ENCODE peak calls at places on chromosomes 3 and 15, in four cellular contexts. I is A549, D is fibroblast of mammary gland, Q is GM06990. C is an unnamed sample.

GRCh38 chr3:174413057-174413912 is 445.8 kb upstream of the NAALADL2 start:
- DNase-seq in D (no peak), I (no peak), Q (no peak), C (no peak)

GRCh38 chr3:143241556-143241955 is 122.0 kb downstream of the CHST2 start:
- DNase-seq in D (peak), I (no peak), Q (no peak), C (no peak)

GRCh38 chr3:3699816-3700633 is 99.2 kb upstream of the LRRN1 start:
- DNase-seq in D (no peak), Q (no peak), I (no peak), C (peak)

GRCh38 chr15:73539726-73540125 is 93.5 kb downstream of the NPTN start:
- DNase-seq in I (no peak), D (no peak), Q (no peak), C (no peak)

GRCh38 chr3:190217081-190217480 is 96.4 kb upstream of the P3H2 start:
- DNase-seq in Q (no peak), I (no peak), D (peak), C (peak)

GRCh38 chr3:188518835-188519452 is 365.0 kb downstream of the LPP start:
- DNase-seq in I (no peak), Q (no peak), D (peak), C (no peak)

GRCh38 chr3:81925385-81925784 is 163.9 kb upstream of the GBE1 start:
- DNase-seq in D (no peak), Q (no peak), I (no peak), C (no peak)

GRCh38 chr15:76107169-76107568 is 47.4 kb downstream of the TMEM266 start:
- DNase-seq in Q (no peak), D (peak), I (no peak), C (no peak)

GRCh38 chr15:80526556-80527340 is 122.6 kb downstream of the ARNT2 start:
- DNase-seq in I (no peak), Q (no peak), D (peak), C (no peak)

GRCh38 chr3:190968616-190969015 is 106.1 kb upstream of the GMNC start:
- DNase-seq in Q (no peak), I (no peak), D (no peak), C (peak)

GRCh38 chr3:45777753-45778386 is 18.5 kb downstream of the SLC6A20 start:
- DNase-seq in D (no peak), I (no peak), Q (no peak), C (no peak)

GRCh38 chr3:28575748-28576589 is 227.3 kb upstream of the AZI2 start:
- DNase-seq in D (no peak), Q (no peak), I (no peak), C (no peak)

GRCh38 chr15:39266882-39267281 is 314.0 kb upstream of the THBS1 start:
- DNase-seq in I (no peak), D (no peak), Q (no peak), C (no peak)

GRCh38 chr3:167967257-167968010 is 128.3 kb downstream of the GOLIM4 start:
- DNase-seq in I (no peak), Q (no peak), D (no peak), C (no peak)

GRCh38 chr3:62968128-62968527 is 92.9 kb upstream of the CADPS start:
- DNase-seq in Q (no peak), D (no peak), I (no peak), C (no peak)

GRCh38 chr15:71748327-71748726 is 62.0 kb upstream of the NR2E3 start:
- DNase-seq in Q (no peak), I (peak), D (peak), C (peak)

GRCh38 chr3:171169443-171169842 is 142.9 kb upstream of the SLC2A2 start:
- DNase-seq in I (no peak), Q (no peak), D (no peak), C (no peak)

GRCh38 chr3:171165986-171166385 is 139.5 kb upstream of the SLC2A2 start:
- DNase-seq in Q (peak), D (no peak), I (no peak), C (no peak)

GRCh38 chr3:171168551-171168950 is 142.0 kb upstream of the SLC2A2 start:
- DNase-seq in D (no peak), I (no peak), Q (no peak), C (no peak)

GRCh38 chr3:171169866-171170265 is 143.3 kb upstream of the SLC2A2 start:
- DNase-seq in D (no peak), I (no peak), Q (no peak), C (no peak)

DNA sequence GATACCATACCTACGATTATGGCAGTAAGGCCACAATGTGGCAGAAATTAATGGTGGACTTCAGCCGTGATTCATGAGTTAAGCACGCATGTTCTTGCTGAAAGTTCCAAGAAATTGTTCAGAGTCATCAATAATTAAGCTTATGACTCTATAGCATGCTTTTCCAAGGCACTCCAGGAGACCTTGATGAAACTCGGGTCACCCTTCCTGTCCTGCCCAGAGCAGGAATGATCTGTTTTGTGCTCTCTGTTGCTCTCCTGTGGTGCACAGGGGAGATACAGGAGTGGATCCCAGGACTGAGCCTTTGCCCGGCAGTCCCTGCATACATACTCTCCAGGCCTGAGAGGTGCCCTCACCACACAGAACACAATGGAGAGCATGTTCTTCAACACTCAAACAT is 141.6 kb upstream of the SLC2A2 start:
- DNase-seq in D (peak), Q (no peak), I (peak), C (peak)
- TF ChIP-seq CTCF in D (peak), Q (no peak), I (peak), C (peak)

GRCh38 chr3:195774917-195775316 is 36.8 kb downstream of the MUC4 start:
- DNase-seq in I (peak), Q (no peak), D (peak), C (peak)
- TF ChIP-seq CTCF in I (peak), Q (peak), D (peak), C (peak)

DNA sequence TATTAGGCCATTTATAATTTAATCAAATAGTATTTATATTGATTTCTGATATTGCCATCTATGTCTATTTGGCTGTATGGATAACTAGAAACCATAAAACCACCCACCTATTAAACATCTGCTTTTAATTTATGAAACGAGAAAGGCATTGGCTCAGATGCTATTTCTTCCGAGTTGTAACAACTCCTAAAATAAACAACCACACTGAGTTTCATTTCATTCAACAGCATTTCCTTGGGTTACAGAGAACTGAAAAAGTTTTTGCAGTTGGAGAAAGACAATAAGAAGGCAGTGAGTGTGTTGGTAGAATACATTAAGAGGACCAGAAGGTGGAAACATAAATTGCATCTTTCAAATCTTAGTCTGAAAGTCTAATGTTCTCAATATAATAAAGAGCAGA is 79.1 kb downstream of the AQR start:
- DNase-seq in Q (no peak), I (no peak), D (peak), C (no peak)
- TF ChIP-seq CTCF in Q (no peak), I (no peak), D (no peak), C (no peak)

GRCh38 chr3:123346041-123346440 is 102.8 kb downstream of the ADCY5 start:
- DNase-seq in Q (no peak), I (no peak), D (no peak), C (no peak)

GRCh38 chr3:123344941-123345594 is 103.8 kb downstream of the ADCY5 start:
- DNase-seq in Q (no peak), I (no peak), D (no peak), C (no peak)

GRCh38 chr3:123347205-123347604 is 101.7 kb downstream of the ADCY5 start:
- DNase-seq in Q (no peak), D (no peak), I (no peak), C (no peak)

GRCh38 chr3:123347691-123348264 is 101.1 kb downstream of the ADCY5 start:
- DNase-seq in D (no peak), I (no peak), Q (no peak), C (no peak)

DNA sequence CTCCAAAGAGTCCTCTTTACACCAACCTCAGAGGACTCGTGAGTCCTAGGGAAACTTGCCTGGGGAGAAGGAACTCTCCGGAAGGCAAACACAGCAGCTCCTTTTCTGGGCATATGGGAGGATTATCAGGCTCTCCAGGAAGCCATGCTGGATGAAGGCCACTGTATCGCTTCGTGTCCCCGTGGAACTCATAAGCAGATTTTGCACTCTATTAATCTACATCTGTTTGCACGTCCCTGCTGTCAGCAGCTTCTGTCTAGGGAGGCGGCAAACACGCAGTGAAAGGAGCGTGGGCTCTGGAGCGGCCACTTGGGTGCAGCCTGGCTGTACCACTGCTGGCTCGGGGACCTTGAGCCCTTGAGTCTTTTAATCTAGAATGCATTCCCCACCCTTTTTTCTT is 102.2 kb downstream of the ADCY5 start:
- DNase-seq in D (no peak), I (no peak), Q (no peak), C (no peak)
- TF ChIP-seq CTCF in D (no peak), I (no peak), Q (no peak), C (no peak)

GRCh38 chr15:31302778-31303433 is 23.7 kb upstream of the KLF13 start:
- DNase-seq in I (no peak), D (no peak), Q (no peak), C (no peak)
- TF ChIP-seq CTCF in I (no peak), D (peak), Q (peak), C (no peak)

GRCh38 chr3:37554364-37554763 is 307.3 kb upstream of the CTDSPL start:
- DNase-seq in Q (no peak), D (no peak), I (no peak), C (no peak)
- TF ChIP-seq CTCF in Q (peak), D (peak), I (no peak), C (no peak)